ENCODE peak calls at places on chromosomes 2 and 18, in nine cellular contexts. One of them, this sample, is unnamed.

GRCh38 chr18:37175727-37176126 is 346.8 kb downstream of the KIAA1328 start:
- DNase-seq in upper lobe of left lung: no peak
- DNase-seq in HFFc6: no peak
- DNase-seq in AG04449: no peak
- DNase-seq in AG10803: no peak
- DNase-seq in thoracic aorta: no peak
- DNase-seq in type B pancreatic cell: no peak
- DNase-seq in AG09309: no peak
- DNase-seq in neural progenitor cell: no peak
- DNase-seq in this sample: no peak

GRCh38 chr2:30266051-30266621 is 34.8 kb downstream of the LBH start:
- DNase-seq in neural progenitor cell: no peak
- DNase-seq in AG04449: no peak
- DNase-seq in thoracic aorta: no peak
- DNase-seq in HFFc6: no peak
- DNase-seq in AG09309: no peak
- DNase-seq in AG10803: no peak
- DNase-seq in upper lobe of left lung: peak; percentile 40
- DNase-seq in type B pancreatic cell: no peak
- DNase-seq in this sample: no peak

GRCh38 chr2:45728458-45728942 is 77.0 kb downstream of the PRKCE start:
- DNase-seq in AG09309: no peak
- DNase-seq in HFFc6: no peak
- DNase-seq in AG04449: no peak
- DNase-seq in AG10803: no peak
- DNase-seq in neural progenitor cell: no peak
- DNase-seq in type B pancreatic cell: no peak
- DNase-seq in upper lobe of left lung: no peak
- DNase-seq in thoracic aorta: no peak
- DNase-seq in this sample: no peak

GRCh38 chr2:128595763-128596452 is 277.2 kb upstream of the HS6ST1 start:
- DNase-seq in AG04449: no peak
- DNase-seq in upper lobe of left lung: peak; percentile 14
- DNase-seq in type B pancreatic cell: no peak
- DNase-seq in HFFc6: no peak
- DNase-seq in AG10803: no peak
- DNase-seq in AG09309: no peak
- DNase-seq in neural progenitor cell: no peak
- DNase-seq in thoracic aorta: no peak
- DNase-seq in this sample: no peak

GRCh38 chr18:62616331-62616805 is 93.5 kb downstream of the ZCCHC2 start:
- DNase-seq in AG09309: peak; percentile 49
- DNase-seq in type B pancreatic cell: no peak
- DNase-seq in upper lobe of left lung: no peak
- DNase-seq in HFFc6: peak; percentile 24
- DNase-seq in AG04449: no peak
- DNase-seq in AG10803: peak; percentile 76
- DNase-seq in neural progenitor cell: no peak
- DNase-seq in thoracic aorta: no peak
- DNase-seq in this sample: no peak

GRCh38 chr2:60483400-60483799 is 70.1 kb downstream of the BCL11A start:
- DNase-seq in HFFc6: peak; percentile 52
- DNase-seq in AG10803: peak; percentile 90
- DNase-seq in neural progenitor cell: no peak
- DNase-seq in thoracic aorta: no peak
- DNase-seq in AG09309: peak; percentile 74
- DNase-seq in type B pancreatic cell: no peak
- DNase-seq in upper lobe of left lung: no peak
- DNase-seq in AG04449: peak; percentile 66
- DNase-seq in this sample: no peak

GRCh38 chr2:21131861-21132260 is 8.1 kb downstream of the TDRD15 start:
- DNase-seq in AG09309: no peak
- DNase-seq in upper lobe of left lung: no peak
- DNase-seq in type B pancreatic cell: no peak
- DNase-seq in AG10803: no peak
- DNase-seq in neural progenitor cell: no peak
- DNase-seq in thoracic aorta: no peak
- DNase-seq in HFFc6: no peak
- DNase-seq in AG04449: no peak
- DNase-seq in this sample: no peak

GRCh38 chr2:240968731-240969624 is 29.4 kb upstream of the SNED1 start:
- DNase-seq in HFFc6: no peak
- DNase-seq in AG04449: no peak
- DNase-seq in AG09309: no peak
- DNase-seq in neural progenitor cell: peak; percentile 31
- DNase-seq in type B pancreatic cell: no peak
- DNase-seq in upper lobe of left lung: no peak
- DNase-seq in AG10803: no peak
- DNase-seq in thoracic aorta: no peak
- DNase-seq in this sample: peak; percentile 7

GRCh38 chr18:68734311-68734710 is 19.4 kb upstream of the TMX3 start:
- DNase-seq in AG09309: no peak
- DNase-seq in neural progenitor cell: no peak
- DNase-seq in AG10803: peak; percentile 73
- DNase-seq in thoracic aorta: no peak
- DNase-seq in type B pancreatic cell: no peak
- DNase-seq in upper lobe of left lung: no peak
- DNase-seq in AG04449: no peak
- DNase-seq in HFFc6: peak; percentile 67
- DNase-seq in this sample: no peak

GRCh38 chr18:68735498-68736343 is 20.8 kb upstream of the TMX3 start:
- DNase-seq in AG04449: no peak
- DNase-seq in thoracic aorta: no peak
- DNase-seq in AG10803: peak; percentile 67
- DNase-seq in neural progenitor cell: peak; percentile 52
- DNase-seq in type B pancreatic cell: no peak
- DNase-seq in AG09309: peak; percentile 49
- DNase-seq in HFFc6: peak; percentile 62
- DNase-seq in upper lobe of left lung: no peak
- DNase-seq in this sample: no peak

GRCh38 chr18:68728301-68728700 is 13.4 kb upstream of the TMX3 start:
- DNase-seq in AG04449: no peak
- DNase-seq in neural progenitor cell: no peak
- DNase-seq in type B pancreatic cell: no peak
- DNase-seq in HFFc6: no peak
- DNase-seq in AG10803: no peak
- DNase-seq in upper lobe of left lung: no peak
- DNase-seq in AG09309: no peak
- DNase-seq in thoracic aorta: no peak
- DNase-seq in this sample: no peak

GRCh38 chr18:68738572-68738971 is 23.7 kb upstream of the TMX3 start:
- DNase-seq in neural progenitor cell: no peak
- DNase-seq in type B pancreatic cell: no peak
- DNase-seq in AG09309: no peak
- DNase-seq in upper lobe of left lung: no peak
- DNase-seq in thoracic aorta: no peak
- DNase-seq in AG04449: no peak
- DNase-seq in HFFc6: no peak
- DNase-seq in AG10803: no peak
- DNase-seq in this sample: no peak

GRCh38 chr18:68733693-68734092 is 18.8 kb upstream of the TMX3 start:
- DNase-seq in AG10803: no peak
- DNase-seq in upper lobe of left lung: no peak
- DNase-seq in thoracic aorta: no peak
- DNase-seq in AG04449: no peak
- DNase-seq in AG09309: no peak
- DNase-seq in HFFc6: no peak
- DNase-seq in neural progenitor cell: no peak
- DNase-seq in type B pancreatic cell: no peak
- DNase-seq in this sample: no peak
- TF ChIP-seq CTCF in AG10803: no peak
- TF ChIP-seq CTCF in upper lobe of left lung: no peak
- TF ChIP-seq CTCF in thoracic aorta: no peak
- TF ChIP-seq CTCF in AG04449: no peak
- TF ChIP-seq CTCF in AG09309: no peak
- TF ChIP-seq CTCF in HFFc6: peak; percentile 35
- TF ChIP-seq CTCF in neural progenitor cell: peak; percentile 14
- TF ChIP-seq CTCF in type B pancreatic cell: no peak
- TF ChIP-seq CTCF in this sample: no peak

GRCh38 chr2:25164526-25164925 is 3.9 kb downstream of the POMC start:
- DNase-seq in AG09309: no peak
- DNase-seq in AG10803: no peak
- DNase-seq in upper lobe of left lung: no peak
- DNase-seq in type B pancreatic cell: no peak
- DNase-seq in thoracic aorta: no peak
- DNase-seq in AG04449: no peak
- DNase-seq in neural progenitor cell: no peak
- DNase-seq in HFFc6: no peak
- DNase-seq in this sample: no peak

GRCh38 chr2:25168256-25169072 is at the start of gene POMC:
- DNase-seq in HFFc6: no peak
- DNase-seq in neural progenitor cell: peak; percentile 73
- DNase-seq in thoracic aorta: no peak
- DNase-seq in AG10803: peak; percentile 12
- DNase-seq in upper lobe of left lung: no peak
- DNase-seq in AG09309: no peak
- DNase-seq in AG04449: no peak
- DNase-seq in type B pancreatic cell: no peak
- DNase-seq in this sample: peak; percentile 66

GRCh38 chr2:25170888-25171287 is 2.5 kb upstream of the POMC start:
- DNase-seq in thoracic aorta: no peak
- DNase-seq in AG09309: no peak
- DNase-seq in AG04449: no peak
- DNase-seq in upper lobe of left lung: no peak
- DNase-seq in type B pancreatic cell: no peak
- DNase-seq in HFFc6: no peak
- DNase-seq in neural progenitor cell: no peak
- DNase-seq in AG10803: no peak
- DNase-seq in this sample: no peak

GRCh38 chr2:25169073-25169470 is 692 bp upstream of the POMC start:
- DNase-seq in thoracic aorta: no peak
- DNase-seq in neural progenitor cell: no peak
- DNase-seq in AG10803: no peak
- DNase-seq in AG09309: no peak
- DNase-seq in HFFc6: no peak
- DNase-seq in upper lobe of left lung: no peak
- DNase-seq in type B pancreatic cell: no peak
- DNase-seq in AG04449: no peak
- DNase-seq in this sample: no peak

GRCh38 chr2:25165992-25166618 is 2.3 kb downstream of the POMC start:
- DNase-seq in type B pancreatic cell: no peak
- DNase-seq in HFFc6: no peak
- DNase-seq in AG10803: no peak
- DNase-seq in neural progenitor cell: peak; percentile 63
- DNase-seq in AG09309: no peak
- DNase-seq in upper lobe of left lung: peak; percentile 25
- DNase-seq in thoracic aorta: no peak
- DNase-seq in AG04449: no peak
- DNase-seq in this sample: peak; percentile 18
- TF ChIP-seq CTCF in type B pancreatic cell: peak; percentile 51
- TF ChIP-seq CTCF in HFFc6: no peak
- TF ChIP-seq CTCF in AG10803: no peak
- TF ChIP-seq CTCF in neural progenitor cell: peak; percentile 55
- TF ChIP-seq CTCF in AG09309: peak; percentile 16
- TF ChIP-seq CTCF in upper lobe of left lung: no peak
- TF ChIP-seq CTCF in thoracic aorta: no peak
- TF ChIP-seq CTCF in AG04449: peak; percentile 20
- TF ChIP-seq CTCF in this sample: no peak

DNA sequence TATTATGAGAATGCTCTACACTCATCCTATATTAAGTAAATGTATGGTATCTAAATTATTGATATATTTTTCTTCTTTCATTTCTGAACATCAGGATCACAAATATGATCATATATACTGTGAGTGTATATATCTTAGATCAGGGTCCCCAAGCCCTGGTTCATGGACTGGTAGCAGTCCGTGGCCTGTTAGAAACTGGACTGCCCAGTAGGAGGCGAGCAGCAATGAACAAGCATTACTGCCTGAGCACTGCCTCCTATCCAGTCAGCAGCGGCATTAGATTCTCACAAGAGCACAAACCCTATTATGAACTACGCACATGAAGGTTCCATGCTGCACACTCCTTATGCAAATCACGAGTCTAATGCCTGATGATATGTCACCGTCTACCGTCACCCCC is 1247.1 kb upstream of the NXPH2 start:
- DNase-seq in HFFc6: no peak
- DNase-seq in AG09309: no peak
- DNase-seq in thoracic aorta: no peak
- DNase-seq in AG10803: no peak
- DNase-seq in upper lobe of left lung: no peak
- DNase-seq in type B pancreatic cell: no peak
- DNase-seq in AG04449: no peak
- DNase-seq in neural progenitor cell: peak; percentile 16
- DNase-seq in this sample: no peak
- TF ChIP-seq CTCF in HFFc6: no peak
- TF ChIP-seq CTCF in AG09309: no peak
- TF ChIP-seq CTCF in thoracic aorta: no peak
- TF ChIP-seq CTCF in AG10803: no peak
- TF ChIP-seq CTCF in upper lobe of left lung: no peak
- TF ChIP-seq CTCF in type B pancreatic cell: no peak
- TF ChIP-seq CTCF in AG04449: no peak
- TF ChIP-seq CTCF in neural progenitor cell: peak; percentile 28
- TF ChIP-seq CTCF in this sample: no peak

GRCh38 chr2:9163306-9164111 is 43.1 kb upstream of the ASAP2 start:
- DNase-seq in AG10803: peak; percentile 79
- DNase-seq in AG04449: no peak
- DNase-seq in thoracic aorta: no peak
- DNase-seq in AG09309: no peak
- DNase-seq in type B pancreatic cell: no peak
- DNase-seq in upper lobe of left lung: no peak
- DNase-seq in HFFc6: peak; percentile 87
- DNase-seq in neural progenitor cell: no peak
- DNase-seq in this sample: no peak

GRCh38 chr2:9164112-9164608 is 42.5 kb upstream of the ASAP2 start:
- DNase-seq in neural progenitor cell: no peak
- DNase-seq in HFFc6: no peak
- DNase-seq in thoracic aorta: no peak
- DNase-seq in AG04449: no peak
- DNase-seq in upper lobe of left lung: no peak
- DNase-seq in type B pancreatic cell: no peak
- DNase-seq in AG10803: no peak
- DNase-seq in AG09309: no peak
- DNase-seq in this sample: no peak

GRCh38 chr2:9162841-9163240 is 43.8 kb upstream of the ASAP2 start:
- DNase-seq in neural progenitor cell: no peak
- DNase-seq in HFFc6: no peak
- DNase-seq in type B pancreatic cell: no peak
- DNase-seq in upper lobe of left lung: no peak
- DNase-seq in AG09309: no peak
- DNase-seq in thoracic aorta: no peak
- DNase-seq in AG10803: no peak
- DNase-seq in AG04449: no peak
- DNase-seq in this sample: no peak

GRCh38 chr2:9158786-9159779 is 47.5 kb upstream of the ASAP2 start:
- DNase-seq in upper lobe of left lung: no peak
- DNase-seq in AG09309: no peak
- DNase-seq in thoracic aorta: no peak
- DNase-seq in HFFc6: no peak
- DNase-seq in type B pancreatic cell: no peak
- DNase-seq in neural progenitor cell: no peak
- DNase-seq in AG10803: no peak
- DNase-seq in AG04449: no peak
- DNase-seq in this sample: no peak

DNA sequence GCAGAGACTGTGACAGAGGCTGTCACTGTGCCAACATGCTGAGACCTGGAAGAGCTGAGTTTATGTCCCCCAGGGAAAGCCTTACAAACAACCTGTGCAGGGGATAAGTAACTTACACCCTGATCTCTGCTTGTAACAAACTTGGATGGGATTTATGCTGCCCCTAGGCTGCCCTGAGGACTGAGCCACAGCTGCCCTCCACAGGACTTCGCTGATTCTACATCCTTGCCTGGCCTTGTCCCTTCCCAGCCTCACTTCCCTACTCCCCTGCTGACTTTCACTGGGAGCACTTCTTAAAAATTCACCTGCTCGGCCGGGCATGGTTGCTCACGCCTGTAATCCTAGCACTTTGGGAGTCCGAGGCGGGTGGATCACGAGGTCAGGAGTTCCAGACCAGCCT is 45.9 kb upstream of the ASAP2 start:
- DNase-seq in type B pancreatic cell: no peak
- DNase-seq in AG04449: no peak
- DNase-seq in AG10803: no peak
- DNase-seq in thoracic aorta: no peak
- DNase-seq in upper lobe of left lung: no peak
- DNase-seq in AG09309: no peak
- DNase-seq in HFFc6: no peak
- DNase-seq in neural progenitor cell: peak; percentile 42
- DNase-seq in this sample: no peak
- TF ChIP-seq CTCF in type B pancreatic cell: no peak
- TF ChIP-seq CTCF in AG04449: no peak
- TF ChIP-seq CTCF in AG10803: no peak
- TF ChIP-seq CTCF in thoracic aorta: no peak
- TF ChIP-seq CTCF in upper lobe of left lung: no peak
- TF ChIP-seq CTCF in AG09309: no peak
- TF ChIP-seq CTCF in HFFc6: no peak
- TF ChIP-seq CTCF in neural progenitor cell: peak; percentile 17
- TF ChIP-seq CTCF in this sample: no peak

This sample was measured in nephron progenitor cell.